ENCODE peak calls at places on chromosomes 6 and 20, in four cellular contexts. One of them, this sample, is unnamed.
A peak's percentile ranks its signal among the peaks of the same experiment; 100 is the strongest.

GRCh38 chr20:57881466-57882405 is 171.9 kb upstream of the PMEPA1 start:
- DNase-seq in HepG2: no peak
- DNase-seq in K562: no peak
- DNase-seq in GM12878: no peak
- DNase-seq in this sample: no peak

GRCh38 chr6:159761135-159761872 is 541 bp upstream of the ACAT2 start:
- DNase-seq in HepG2: peak; percentile 14
- DNase-seq in K562: no peak
- DNase-seq in GM12878: no peak
- DNase-seq in this sample: peak; percentile 29

GRCh38 chr6:147507162-147508072 is 1.1 kb upstream of the SAMD5 start:
- DNase-seq in GM12878: no peak
- DNase-seq in HepG2: no peak
- DNase-seq in K562: no peak
- DNase-seq in this sample: peak; percentile 21

GRCh38 chr20:37955511-37955910 is 52.6 kb downstream of the VSTM2L start:
- DNase-seq in HepG2: no peak
- DNase-seq in GM12878: no peak
- DNase-seq in K562: no peak
- DNase-seq in this sample: no peak

GRCh38 chr20:53595018-53595378 is 1.4 kb upstream of the ZNF217 start:
- DNase-seq in K562: no peak
- DNase-seq in GM12878: no peak
- DNase-seq in HepG2: no peak
- DNase-seq in this sample: no peak

GRCh38 chr6:16481680-16482079 is 243.3 kb downstream of the GMPR start:
- DNase-seq in HepG2: no peak
- DNase-seq in GM12878: no peak
- DNase-seq in K562: no peak
- DNase-seq in this sample: no peak

GRCh38 chr20:63102720-63103375 is 96.1 kb upstream of the BHLHE23 start:
- DNase-seq in HepG2: no peak
- DNase-seq in GM12878: no peak
- DNase-seq in K562: no peak
- DNase-seq in this sample: peak; percentile 40

GRCh38 chr6:52994789-52995078 is 350 bp downstream of the GSTA4 start:
- DNase-seq in K562: peak; percentile 24
- DNase-seq in HepG2: no peak
- DNase-seq in GM12878: no peak
- DNase-seq in this sample: peak; percentile 52

GRCh38 chr20:25327521-25328235 is 63.0 kb downstream of the ABHD12 start:
- DNase-seq in K562: no peak
- DNase-seq in HepG2: no peak
- DNase-seq in GM12878: no peak
- DNase-seq in this sample: no peak

GRCh38 chr6:148179786-148180185 is 162.9 kb upstream of the SASH1 start:
- DNase-seq in HepG2: no peak
- DNase-seq in GM12878: no peak
- DNase-seq in K562: peak; percentile 40
- DNase-seq in this sample: peak; percentile 21

GRCh38 chr6:101275251-101275650 is 118.3 kb upstream of the GRIK2 start:
- DNase-seq in GM12878: no peak
- DNase-seq in K562: no peak
- DNase-seq in HepG2: no peak
- DNase-seq in this sample: no peak

GRCh38 chr6:39357998-39358686 is 35.6 kb upstream of the KCNK16 start:
- DNase-seq in HepG2: no peak
- DNase-seq in K562: no peak
- DNase-seq in GM12878: no peak
- DNase-seq in this sample: no peak

GRCh38 chr6:31727034-31727716 is 1.9 kb downstream of the DDAH2 start:
- DNase-seq in HepG2: no peak
- DNase-seq in GM12878: no peak
- DNase-seq in K562: no peak
- DNase-seq in this sample: no peak

GRCh38 chr6:28474441-28475219 is 31.3 kb upstream of the ZSCAN23 start:
- DNase-seq in HepG2: peak; percentile 85
- DNase-seq in GM12878: peak; percentile 76
- DNase-seq in K562: peak; percentile 73
- DNase-seq in this sample: no peak

GRCh38 chr6:95518630-95519227 is 58.6 kb upstream of the MANEA start:
- DNase-seq in GM12878: no peak
- DNase-seq in K562: peak; percentile 11
- DNase-seq in HepG2: no peak
- DNase-seq in this sample: no peak

GRCh38 chr6:160863782-160864181 is 127.8 kb upstream of the MAP3K4 start:
- DNase-seq in GM12878: no peak
- DNase-seq in HepG2: no peak
- DNase-seq in K562: no peak
- DNase-seq in this sample: no peak

GRCh38 chr6:170443151-170443662 is 109.9 kb downstream of the PSMB1 start:
- DNase-seq in GM12878: no peak
- DNase-seq in K562: no peak
- DNase-seq in HepG2: no peak
- DNase-seq in this sample: no peak

GRCh38 chr6:100664274-100665040 is 199.7 kb upstream of the SIM1 start:
- DNase-seq in K562: peak; percentile 20
- DNase-seq in GM12878: no peak
- DNase-seq in HepG2: no peak
- DNase-seq in this sample: no peak

GRCh38 chr20:48124960-48125359 is 339.7 kb upstream of the SULF2 start:
- DNase-seq in HepG2: no peak
- DNase-seq in GM12878: no peak
- DNase-seq in K562: no peak
- DNase-seq in this sample: no peak

GRCh38 chr20:2364014-2364413 is 16.7 kb upstream of the TGM6 start:
- DNase-seq in GM12878: no peak
- DNase-seq in K562: no peak
- DNase-seq in HepG2: no peak
- DNase-seq in this sample: no peak
- TF ChIP-seq NR2C2 in GM12878: no peak
- TF ChIP-seq NR2C2 in K562: no peak
- TF ChIP-seq NR2C2 in HepG2: no peak
- TF ChIP-seq NR2C2 in this sample: no peak

DNA sequence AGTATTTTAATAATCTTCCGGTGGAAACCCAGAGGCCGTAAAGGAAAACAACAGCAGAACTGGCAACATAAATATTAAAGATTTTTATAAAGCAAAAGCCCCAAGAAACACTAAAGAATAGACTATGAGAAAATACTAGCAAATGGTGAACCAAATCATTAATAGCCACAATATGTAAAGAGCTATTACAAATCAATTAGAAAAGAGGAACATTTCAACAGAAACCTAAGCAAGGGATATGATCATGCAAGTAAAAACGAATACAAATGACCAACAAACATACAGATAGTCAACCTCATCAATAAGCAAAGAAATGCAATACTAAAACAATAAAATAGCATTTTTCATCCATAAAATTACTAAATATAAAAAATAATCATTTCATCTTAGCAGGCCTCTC is 3.6 kb downstream of the FBXL4 start:
- DNase-seq in GM12878: no peak
- DNase-seq in K562: no peak
- DNase-seq in HepG2: no peak
- DNase-seq in this sample: no peak
- TF ChIP-seq NR2C2 in GM12878: no peak
- TF ChIP-seq NR2C2 in K562: no peak
- TF ChIP-seq NR2C2 in HepG2: no peak
- TF ChIP-seq NR2C2 in this sample: no peak

GRCh38 chr20:10490706-10491105 is 55.6 kb downstream of the SLX4IP start:
- DNase-seq in GM12878: no peak
- DNase-seq in HepG2: no peak
- DNase-seq in K562: no peak
- DNase-seq in this sample: no peak

GRCh38 chr20:10489853-10490627 is 54.9 kb downstream of the SLX4IP start:
- DNase-seq in GM12878: no peak
- DNase-seq in K562: no peak
- DNase-seq in HepG2: no peak
- DNase-seq in this sample: no peak

GRCh38 chr20:10495173-10495572 is 60.1 kb downstream of the SLX4IP start:
- DNase-seq in K562: no peak
- DNase-seq in HepG2: no peak
- DNase-seq in GM12878: no peak
- DNase-seq in this sample: no peak

GRCh38 chr20:10492844-10493243 is 57.7 kb downstream of the SLX4IP start:
- DNase-seq in K562: no peak
- DNase-seq in HepG2: no peak
- DNase-seq in GM12878: no peak
- DNase-seq in this sample: no peak

GRCh38 chr20:10492065-10492464 is 57.0 kb downstream of the SLX4IP start:
- DNase-seq in GM12878: no peak
- DNase-seq in HepG2: no peak
- DNase-seq in K562: peak; percentile 14
- DNase-seq in this sample: no peak
- TF ChIP-seq NR2C2 in GM12878: no peak
- TF ChIP-seq NR2C2 in HepG2: no peak
- TF ChIP-seq NR2C2 in K562: no peak
- TF ChIP-seq NR2C2 in this sample: no peak

GRCh38 chr20:36485286-36485685 is 56.0 kb upstream of the MYL9 start:
- DNase-seq in K562: no peak
- DNase-seq in GM12878: no peak
- DNase-seq in HepG2: no peak
- DNase-seq in this sample: no peak

GRCh38 chr20:36482044-36482473 is 59.3 kb upstream of the MYL9 start:
- DNase-seq in HepG2: no peak
- DNase-seq in K562: no peak
- DNase-seq in GM12878: no peak
- DNase-seq in this sample: no peak

GRCh38 chr20:36483205-36483918 is 58.0 kb upstream of the MYL9 start:
- DNase-seq in HepG2: no peak
- DNase-seq in GM12878: no peak
- DNase-seq in K562: no peak
- DNase-seq in this sample: no peak

GRCh38 chr20:36481380-36482043 is 59.8 kb upstream of the MYL9 start:
- DNase-seq in K562: peak; percentile 31
- DNase-seq in GM12878: no peak
- DNase-seq in HepG2: no peak
- DNase-seq in this sample: no peak

GRCh38 chr20:36483919-36484808 is 57.2 kb upstream of the MYL9 start:
- DNase-seq in GM12878: no peak
- DNase-seq in HepG2: no peak
- DNase-seq in K562: no peak
- DNase-seq in this sample: no peak
- TF ChIP-seq NR2C2 in GM12878: no peak
- TF ChIP-seq NR2C2 in HepG2: no peak
- TF ChIP-seq NR2C2 in K562: no peak
- TF ChIP-seq NR2C2 in this sample: no peak

GRCh38 chr6:157885211-157885788 is 62.3 kb downstream of the SNX9 start:
- DNase-seq in K562: no peak
- DNase-seq in HepG2: no peak
- DNase-seq in GM12878: no peak
- DNase-seq in this sample: no peak

GRCh38 chr6:157885876-157886275 is 62.8 kb downstream of the SNX9 start:
- DNase-seq in K562: no peak
- DNase-seq in HepG2: no peak
- DNase-seq in GM12878: no peak
- DNase-seq in this sample: no peak

GRCh38 chr6:157891544-157892362 is 68.7 kb downstream of the SNX9 start:
- DNase-seq in HepG2: no peak
- DNase-seq in K562: no peak
- DNase-seq in GM12878: no peak
- DNase-seq in this sample: no peak

GRCh38 chr6:157884756-157885155 is 61.7 kb downstream of the SNX9 start:
- DNase-seq in K562: no peak
- DNase-seq in GM12878: no peak
- DNase-seq in HepG2: peak; percentile 43
- DNase-seq in this sample: no peak

GRCh38 chr6:157887892-157888291 is 64.8 kb downstream of the SNX9 start:
- DNase-seq in HepG2: no peak
- DNase-seq in GM12878: no peak
- DNase-seq in K562: no peak
- DNase-seq in this sample: no peak
- TF ChIP-seq NR2C2 in HepG2: no peak
- TF ChIP-seq NR2C2 in GM12878: no peak
- TF ChIP-seq NR2C2 in K562: no peak
- TF ChIP-seq NR2C2 in this sample: no peak

GRCh38 chr6:26388441-26388840 is 5.5 kb downstream of the BTN2A2 start:
- DNase-seq in HepG2: no peak
- DNase-seq in K562: no peak
- DNase-seq in GM12878: no peak
- DNase-seq in this sample: no peak

GRCh38 chr6:26387565-26387964 is 4.7 kb downstream of the BTN2A2 start:
- DNase-seq in HepG2: no peak
- DNase-seq in GM12878: no peak
- DNase-seq in K562: no peak
- DNase-seq in this sample: no peak

GRCh38 chr6:26390504-26390903 is 7.6 kb downstream of the BTN2A2 start:
- DNase-seq in GM12878: no peak
- DNase-seq in HepG2: no peak
- DNase-seq in K562: no peak
- DNase-seq in this sample: no peak

GRCh38 chr6:26388014-26388413 is 5.1 kb downstream of the BTN2A2 start:
- DNase-seq in K562: no peak
- DNase-seq in HepG2: peak; percentile 65
- DNase-seq in GM12878: no peak
- DNase-seq in this sample: no peak

GRCh38 chr6:26389349-26389799 is 6.5 kb downstream of the BTN2A2 start:
- DNase-seq in GM12878: no peak
- DNase-seq in K562: no peak
- DNase-seq in HepG2: no peak
- DNase-seq in this sample: no peak
- TF ChIP-seq NR2C2 in GM12878: no peak
- TF ChIP-seq NR2C2 in K562: no peak
- TF ChIP-seq NR2C2 in HepG2: no peak
- TF ChIP-seq NR2C2 in this sample: no peak

GRCh38 chr20:23061713-23062561 is 12.5 kb upstream of the THBD start:
- DNase-seq in GM12878: no peak
- DNase-seq in K562: no peak
- DNase-seq in HepG2: peak; percentile 29
- DNase-seq in this sample: peak; percentile 70
- TF ChIP-seq NR2C2 in GM12878: no peak
- TF ChIP-seq NR2C2 in K562: no peak
- TF ChIP-seq NR2C2 in HepG2: no peak
- TF ChIP-seq NR2C2 in this sample: no peak

This sample was measured in WTC11.